ENCODE peak calls at places on chromosomes 7 and 10, in four cellular contexts. Z is RWPE2, U is amygdala, V is SJSA1. K is an unnamed sample.

GRCh38 chr7:130489140-130489967 is 2.5 kb upstream of the MEST start:
- DNase-seq in Z (no peak), U (no peak), V (peak), K (no peak)

GRCh38 chr10:121624778-121625330 is 26.6 kb upstream of the FGFR2 start:
- DNase-seq in Z (no peak), U (no peak), V (no peak), K (no peak)

GRCh38 chr7:30176463-30177090 is 41.8 kb downstream of the MTURN start:
- DNase-seq in Z (no peak), U (no peak), V (no peak), K (no peak)

GRCh38 chr7:23222439-23223045 is 24.0 kb upstream of the GPNMB start:
- DNase-seq in Z (no peak), U (no peak), V (no peak), K (no peak)

GRCh38 chr7:138468244-138469123 is 8.4 kb downstream of the TRIM24 start:
- DNase-seq in Z (no peak), U (no peak), V (no peak), K (no peak)

GRCh38 chr10:29081971-29082699 is 206.7 kb upstream of the LYZL1 start:
- DNase-seq in Z (no peak), U (peak), V (no peak), K (no peak)

GRCh38 chr10:110923856-110924493 is 4.6 kb downstream of the SHOC2 start:
- DNase-seq in Z (no peak), U (no peak), V (no peak), K (no peak)

GRCh38 chr10:131656446-131656845 is 244.4 kb upstream of the PPP2R2D start:
- DNase-seq in Z (peak), U (no peak), V (no peak), K (no peak)

GRCh38 chr10:51832652-51833383 is 133.4 kb upstream of the CSTF2T start:
- DNase-seq in Z (no peak), U (no peak), V (peak), K (peak)

GRCh38 chr7:156906281-156906680 is 13.3 kb upstream of the LMBR1 start:
- DNase-seq in Z (no peak), U (no peak), V (no peak), K (no peak)

GRCh38 chr10:126561499-126562208 is 108.8 kb downstream of the C10orf90 start:
- DNase-seq in Z (no peak), U (no peak), V (peak), K (no peak)

GRCh38 chr10:130301026-130301892 is 165.1 kb downstream of the GLRX3 start:
- DNase-seq in Z (peak), U (no peak), V (no peak), K (no peak)

GRCh38 chr10:5919568-5919967 is 29.5 kb downstream of the FBH1 start:
- DNase-seq in Z (no peak), U (no peak), V (no peak), K (no peak)

GRCh38 chr7:28312973-28313372 is 99.3 kb upstream of the CREB5 start:
- DNase-seq in Z (no peak), U (no peak), V (no peak), K (no peak)

GRCh38 chr7:134473861-134474291 is 15.0 kb upstream of the AKR1B1 start:
- DNase-seq in Z (no peak), U (no peak), V (peak), K (no peak)

GRCh38 chr10:78338717-78339116 is 305.1 kb downstream of the RPS24 start:
- DNase-seq in Z (peak), U (no peak), V (no peak), K (no peak)

GRCh38 chr10:83195021-83195420 is 944.3 kb upstream of the GHITM start:
- DNase-seq in Z (no peak), U (no peak), V (no peak), K (no peak)

GRCh38 chr7:50531401-50531906 is 33.8 kb downstream of the DDC start:
- DNase-seq in Z (peak), U (no peak), V (no peak), K (no peak)

GRCh38 chr7:158740657-158741293 is 36.2 kb upstream of the NCAPG2 start:
- DNase-seq in Z (no peak), U (no peak), V (peak), K (peak)

GRCh38 chr7:149205690-149206381 is 10.5 kb downstream of the ZNF282 start:
- DNase-seq in Z (no peak), U (no peak), V (no peak), K (no peak)

GRCh38 chr7:65946895-65947294 is 35.1 kb downstream of the GUSB start:
- DNase-seq in Z (no peak), U (no peak), V (no peak), K (peak)

GRCh38 chr10:86632009-86632800 is 22.1 kb upstream of the OPN4 start:
- DNase-seq in Z (no peak), U (no peak), V (no peak), K (no peak)

GRCh38 chr10:83062871-83063270 is 1076.4 kb upstream of the GHITM start:
- DNase-seq in Z (no peak), U (no peak), V (no peak), K (no peak)

GRCh38 chr7:29622335-29623265 is 59.0 kb downstream of the PRR15 start:
- DNase-seq in Z (peak), U (no peak), V (peak), K (peak)

GRCh38 chr7:1403844-1404404 is 55.3 kb downstream of the MICALL2 start:
- DNase-seq in Z (no peak), U (no peak), V (peak), K (peak)

GRCh38 chr7:120344276-120344675 is 71.3 kb downstream of the KCND2 start:
- DNase-seq in Z (no peak), U (no peak), V (no peak), K (no peak)

GRCh38 chr7:74221713-74222112 is 11.9 kb downstream of the LAT2 start:
- DNase-seq in Z (no peak), U (no peak), V (no peak), K (no peak)